ENCODE peak calls at places on chromosome 12, in nine cellular contexts. P is osteocyte, X is WERI-Rb-1, E is left ventricle myocardium inferior, G is A549, W is Caco-2, V is HCT116, Z is GM23338, C is BJ. O is an unnamed sample.
A peak's percentile ranks its signal among the peaks of the same experiment; 100 is the strongest.

GRCh38 chr12:7146228-7146627 is 16.1 kb downstream of the CLSTN3 start:
- DNase-seq in P (no peak), Z (no peak), X (no peak), E (no peak), G (no peak), W (no peak), V (no peak), C (no peak), O (no peak)

GRCh38 chr12:59646636-59647035 is 50.8 kb downstream of the SLC16A7 start:
- DNase-seq in G (no peak), Z (no peak), W (no peak), P (no peak), C (no peak), X (no peak), E (no peak), V (no peak), O (no peak)

GRCh38 chr12:12779529-12779928 is 5.9 kb upstream of the APOLD1 start:
- DNase-seq in X (no peak), G (peak; percentile 89), C (no peak), W (no peak), P (no peak), Z (no peak), V (no peak), E (no peak), O (no peak)

GRCh38 chr12:75563351-75563750 is 51.9 kb upstream of the KRR1 start:
- DNase-seq in W (no peak), Z (no peak), P (no peak), X (no peak), G (no peak), E (no peak), C (no peak), V (no peak), O (no peak)

GRCh38 chr12:126390969-126391566 is 1325.8 kb downstream of the AACS start:
- DNase-seq in W (no peak), V (no peak), X (no peak), P (no peak), G (no peak), Z (no peak), E (no peak), C (no peak), O (no peak)

GRCh38 chr12:26878661-26879119 is 45.7 kb upstream of the ITPR2 start:
- DNase-seq in G (no peak), P (no peak), X (peak; percentile 29), E (peak; percentile 87), Z (peak; percentile 12), V (no peak), W (no peak), C (no peak), O (no peak)

GRCh38 chr12:3190101-3190500 is 112.9 kb downstream of the TSPAN9 start:
- DNase-seq in V (no peak), C (no peak), G (no peak), X (no peak), Z (no peak), E (no peak), P (no peak), W (no peak), O (no peak)

GRCh38 chr12:4164591-4165558 is 108.7 kb upstream of the CCND2 start:
- DNase-seq in V (no peak), X (no peak), W (peak; percentile 62), G (no peak), P (peak; percentile 81), Z (peak; percentile 83), E (peak; percentile 40), C (no peak), O (no peak)

GRCh38 chr12:21065845-21066244 is 65.1 kb upstream of the SLCO1B1 start:
- DNase-seq in V (peak; percentile 18), P (no peak), X (peak; percentile 5), E (no peak), Z (peak; percentile 49), W (no peak), C (no peak), G (peak; percentile 53), O (peak; percentile 16)

GRCh38 chr12:11622774-11623375 is 26.6 kb upstream of the ETV6 start:
- DNase-seq in P (no peak), E (no peak), V (no peak), G (no peak), W (no peak), C (no peak), Z (peak; percentile 40), X (no peak), O (no peak)

GRCh38 chr12:11624126-11624525 is 25.3 kb upstream of the ETV6 start:
- DNase-seq in C (no peak), E (no peak), X (no peak), W (no peak), G (no peak), Z (no peak), P (no peak), V (no peak), O (no peak)

GRCh38 chr12:11623382-11623781 is 26.1 kb upstream of the ETV6 start:
- DNase-seq in W (no peak), C (no peak), X (no peak), G (no peak), E (no peak), V (no peak), Z (no peak), P (no peak), O (no peak)

GRCh38 chr12:11621797-11622423 is 27.6 kb upstream of the ETV6 start:
- DNase-seq in W (peak; percentile 45), Z (peak; percentile 25), C (no peak), X (no peak), G (peak; percentile 23), V (no peak), E (no peak), P (no peak), O (no peak)
- TF ChIP-seq CTCF in W (peak; percentile 35), Z (peak; percentile 63), C (no peak), X (peak; percentile 13), G (no peak), V (no peak), E (peak; percentile 60), P (no peak), O (no peak)

GRCh38 chr12:121892673-121893561 is 4.3 kb downstream of the PSMD9 start:
- DNase-seq in P (no peak), W (no peak), V (no peak), C (no peak), E (no peak), G (no peak), X (no peak), Z (no peak), O (no peak)

GRCh38 chr12:121883315-121883660 is 5.3 kb upstream of the PSMD9 start:
- DNase-seq in V (no peak), G (no peak), W (no peak), E (no peak), Z (peak; percentile 52), P (no peak), X (no peak), C (no peak), O (no peak)

GRCh38 chr12:121888478-121889266 is at the start of gene PSMD9:
- DNase-seq in V (peak; percentile 98), P (peak; percentile 99), X (peak; percentile 97), C (peak; percentile 85), W (peak; percentile 98), E (peak; percentile 98), G (peak; percentile 99), Z (peak; percentile 98), O (peak; percentile 99)

GRCh38 chr12:121889267-121889624 is 656 bp downstream of the PSMD9 start:
- DNase-seq in C (no peak), G (no peak), W (no peak), Z (no peak), P (no peak), V (no peak), X (no peak), E (no peak), O (peak; percentile 8)

GRCh38 chr12:121888083-121888477 is 510 bp upstream of the PSMD9 start:
- DNase-seq in Z (no peak), E (no peak), C (no peak), G (no peak), W (no peak), X (no peak), V (no peak), P (no peak), O (no peak)
- TF ChIP-seq CTCF in Z (no peak), E (no peak), C (no peak), G (no peak), W (no peak), X (no peak), V (peak; percentile 77), P (no peak), O (no peak)

DNA sequence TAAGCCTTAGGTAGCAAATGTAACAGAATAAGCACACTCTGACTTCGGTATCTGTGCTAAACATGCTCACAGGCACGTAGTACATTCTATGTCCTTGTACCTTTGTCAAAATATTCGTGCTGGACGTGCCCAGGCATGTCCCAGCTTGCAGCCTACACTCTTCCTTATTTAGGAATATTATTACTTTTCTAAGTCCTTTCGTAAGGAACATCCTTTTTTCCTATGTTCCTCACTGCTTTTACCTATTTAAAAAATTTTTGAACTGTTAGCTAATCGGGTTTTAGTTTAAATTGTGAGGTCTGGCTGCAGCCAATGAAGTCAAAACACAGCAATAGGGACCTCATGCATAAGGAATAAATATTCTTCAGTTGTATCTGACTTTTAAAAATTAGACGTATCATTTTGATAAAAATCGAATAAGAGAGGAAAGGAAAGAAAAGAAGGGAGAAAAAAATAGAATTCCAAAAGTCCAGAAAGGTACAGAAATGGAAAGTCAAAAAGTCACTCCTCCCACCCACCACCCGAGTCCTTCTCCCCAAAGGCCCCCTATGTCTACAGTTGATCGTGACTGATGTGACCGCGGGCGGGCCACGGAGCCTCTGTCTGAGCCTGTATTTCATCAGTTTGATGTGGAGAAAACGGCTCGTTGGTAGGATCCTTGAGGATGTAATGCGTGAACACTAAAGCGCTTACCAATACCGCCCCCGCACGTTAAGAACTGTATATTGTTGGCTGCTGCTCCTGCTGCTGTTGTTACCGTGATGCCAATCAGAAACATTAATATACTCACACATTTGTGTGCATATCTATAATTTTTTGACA is 24.4 kb upstream of the UBC start:
- DNase-seq in Z (peak; percentile 75), W (peak; percentile 78), X (peak; percentile 83), P (no peak), C (no peak), V (peak; percentile 79), E (peak; percentile 57), G (peak; percentile 97), O (peak; percentile 79)
- TF ChIP-seq CTCF in Z (peak; percentile 67), W (peak; percentile 55), X (peak; percentile 54), P (peak; percentile 64), C (peak; percentile 46), V (peak; percentile 49), E (peak; percentile 55), G (peak; percentile 80), O (peak; percentile 23)

GRCh38 chr12:111078731-111079130 is 158.4 kb upstream of the MYL2 start:
- DNase-seq in Z (no peak), V (no peak), G (no peak), X (no peak), C (no peak), P (no peak), W (no peak), E (no peak), O (no peak)

GRCh38 chr12:111074559-111074958 is 154.2 kb upstream of the MYL2 start:
- DNase-seq in V (no peak), P (no peak), X (no peak), G (no peak), W (no peak), Z (no peak), E (no peak), C (no peak), O (no peak)

GRCh38 chr12:111076199-111076598 is 155.8 kb upstream of the MYL2 start:
- DNase-seq in G (no peak), X (no peak), V (no peak), W (no peak), Z (no peak), E (no peak), C (no peak), P (no peak), O (no peak)

GRCh38 chr12:111074965-111075364 is 154.6 kb upstream of the MYL2 start:
- DNase-seq in V (no peak), P (no peak), Z (no peak), E (no peak), X (peak; percentile 10), C (no peak), W (no peak), G (no peak), O (no peak)

GRCh38 chr12:111076611-111077451 is 156.5 kb upstream of the MYL2 start:
- DNase-seq in X (no peak), E (no peak), V (no peak), W (no peak), G (peak; percentile 69), Z (no peak), C (no peak), P (no peak), O (no peak)
- TF ChIP-seq CTCF in X (no peak), E (no peak), V (no peak), W (no peak), G (no peak), Z (no peak), C (no peak), P (no peak), O (no peak)

O was measured in Calu3.